ENCODE peak calls at places on chromosomes 7 and 10, in four cellular contexts. K is mesenchymal stem cell, J is trophoblast cell, X is neuronal stem cell. G is an unnamed sample.

GRCh38 chr10:62234284-62234605 is 34.4 kb downstream of the RTKN2 start:
- DNase-seq in J (no peak), K (no peak), X (no peak), G (no peak)

GRCh38 chr7:78472519-78472918 is 673.9 kb downstream of the PHTF2 start:
- DNase-seq in J (peak; percentile 86), K (peak; percentile 90), X (no peak), G (peak; percentile 19)

GRCh38 chr10:62765726-62766125 is 38.8 kb upstream of the ADO start:
- DNase-seq in K (no peak), X (no peak), J (no peak), G (no peak)

GRCh38 chr7:101985646-101986199 is 168.3 kb downstream of the CUX1 start:
- DNase-seq in K (no peak), J (no peak), X (no peak), G (peak; percentile 61)

GRCh38 chr7:75937958-75938786 is 23.2 kb downstream of the POR start:
- DNase-seq in X (no peak), J (peak; percentile 80), K (peak; percentile 96), G (peak; percentile 86)

GRCh38 chr10:35387768-35388167 is 51.5 kb downstream of the CCNY start:
- DNase-seq in J (peak; percentile 31), X (no peak), K (no peak), G (no peak)

GRCh38 chr7:102287082-102287464 is 405 bp downstream of the SH2B2 start:
- DNase-seq in K (no peak), J (no peak), X (peak; percentile 41), G (no peak)

GRCh38 chr7:66921918-66922486 is 977 bp downstream of the TMEM248 start:
- DNase-seq in J (peak; percentile 41), K (no peak), X (no peak), G (no peak)

GRCh38 chr7:23863209-23863798 is 153.3 kb downstream of the STK31 start:
- DNase-seq in J (peak; percentile 54), K (peak; percentile 52), X (peak; percentile 6), G (peak; percentile 64)

GRCh38 chr10:62815373-62816111 is 624 bp downstream of the EGR2 start:
- DNase-seq in J (peak; percentile 8), X (no peak), K (peak; percentile 41), G (peak; percentile 39)

GRCh38 chr10:112115781-112116385 is 67.7 kb downstream of the GPAM start:
- DNase-seq in X (peak; percentile 23), K (peak; percentile 4), J (peak; percentile 69), G (peak; percentile 72)

GRCh38 chr10:23742368-23742767 is 303.5 kb downstream of the OTUD1 start:
- DNase-seq in K (no peak), X (no peak), J (no peak), G (peak; percentile 26)

GRCh38 chr7:145036592-145037386 is 200.9 kb upstream of the TPK1 start:
- DNase-seq in J (peak; percentile 84), K (peak; percentile 23), X (peak; percentile 56), G (peak; percentile 71)

GRCh38 chr10:93481931-93482834 is at the start of gene MYOF:
- DNase-seq in X (peak; percentile 54), J (peak; percentile 97), K (peak; percentile 91), G (peak; percentile 83)

GRCh38 chr10:29635711-29636144 is 957 bp upstream of the SVIL start:
- DNase-seq in X (no peak), J (no peak), K (peak; percentile 85), G (peak; percentile 84)

GRCh38 chr7:116315803-116316202 is 105.5 kb downstream of the TES start:
- DNase-seq in J (no peak), K (no peak), X (no peak), G (no peak)

GRCh38 chr10:71716406-71716805 is 3.2 kb downstream of the C10orf105 start:
- DNase-seq in J (no peak), X (no peak), K (no peak), G (no peak)

GRCh38 chr10:132346806-132347205 is 14.8 kb downstream of the LRRC27 start:
- DNase-seq in K (no peak), X (no peak), J (no peak), G (no peak)

GRCh38 chr10:132706701-132707100 is 79.2 kb downstream of the NKX6-2 start:
- DNase-seq in J (no peak), K (no peak), X (no peak), G (no peak)

GRCh38 chr10:59382831-59383295 is 20.5 kb upstream of the FAM13C start:
- DNase-seq in J (no peak), K (peak; percentile 89), X (no peak), G (no peak)

GRCh38 chr7:121530251-121531174 is 134.4 kb upstream of the FAM3C start:
- DNase-seq in K (peak; percentile 99), J (peak; percentile 71), X (no peak), G (peak; percentile 9)

GRCh38 chr10:118047363-118047719 is 600 bp upstream of the RAB11FIP2 start:
- DNase-seq in K (no peak), J (no peak), X (no peak), G (no peak)

GRCh38 chr10:117980216-117980615 is 66.5 kb downstream of the RAB11FIP2 start:
- DNase-seq in X (no peak), K (peak; percentile 15), J (peak; percentile 35), G (no peak)

GRCh38 chr7:94792270-94792669 is 115.1 kb upstream of the PPP1R9A start:
- DNase-seq in K (no peak), X (no peak), J (no peak), G (no peak)

GRCh38 chr7:122132341-122132740 is 11.7 kb downstream of the AASS start:
- DNase-seq in K (peak; percentile 53), J (peak; percentile 79), X (no peak), G (no peak)

GRCh38 chr10:132585732-132586722 is 48.4 kb downstream of the INPP5A start:
- DNase-seq in K (no peak), X (no peak), J (peak; percentile 20), G (no peak)

GRCh38 chr10:64535131-64535867 is 1014.1 kb downstream of the REEP3 start:
- DNase-seq in J (no peak), X (no peak), K (no peak), G (peak; percentile 19)

GRCh38 chr7:41792099-41792498 is 89.2 kb upstream of the INHBA start:
- DNase-seq in J (peak; percentile 7), K (no peak), X (no peak), G (no peak)

GRCh38 chr10:3068968-3069737 is 1.8 kb downstream of the PFKP start:
- DNase-seq in K (peak; percentile 37), X (no peak), J (no peak), G (peak; percentile 56)

GRCh38 chr10:59830601-59831259 is 75.6 kb downstream of the CCDC6 start:
- DNase-seq in K (peak; percentile 61), X (peak; percentile 70), J (peak; percentile 80), G (peak; percentile 80)

DNA sequence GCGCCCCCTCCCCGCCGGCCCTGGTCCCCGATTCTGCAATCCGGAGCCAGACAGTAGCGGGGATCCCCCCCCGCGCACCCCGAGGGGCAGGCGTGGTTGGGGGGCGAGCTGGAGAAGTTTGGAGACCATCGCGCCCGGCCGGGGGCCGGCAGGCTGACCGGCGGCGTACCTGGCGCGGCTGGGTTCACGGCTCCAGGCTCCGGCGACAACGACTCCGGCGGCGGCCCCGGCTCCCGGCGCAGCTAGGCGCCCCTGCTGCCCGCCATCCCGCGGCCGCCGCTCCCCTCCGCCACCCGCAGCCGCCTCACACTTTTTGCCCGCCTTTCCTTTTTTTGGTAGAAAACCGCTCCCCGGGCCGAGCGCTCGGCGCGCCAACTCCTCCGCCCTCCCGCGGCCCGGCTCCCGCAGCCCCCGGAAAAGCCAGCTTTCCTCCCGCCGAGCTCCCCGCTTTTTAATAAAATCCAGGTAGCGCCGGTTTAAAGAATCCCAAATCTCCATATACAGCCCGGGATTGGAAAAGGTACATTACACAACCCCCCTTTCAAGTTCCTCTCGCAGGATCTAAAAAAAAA is at the start of gene TNRC18:
- DNase-seq in J (no peak), X (no peak), K (no peak), G (no peak)
- H3K4ac ChIP-seq in J (peak within 1 kb of the TSS; percentile 100), X (peak within 1 kb of the TSS; percentile 17), K (peak within 1 kb of the TSS; percentile 100), G (peak within 1 kb of the TSS; percentile 100)

GRCh38 chr10:639751-640672 is 49.5 kb downstream of the DIP2C start:
- DNase-seq in K (no peak), X (no peak), J (no peak), G (no peak)
- H4K8ac ChIP-seq in K (no peak overlapping the region), X (no peak overlapping the region), J (no peak overlapping the region), G (no peak overlapping the region)

DNA sequence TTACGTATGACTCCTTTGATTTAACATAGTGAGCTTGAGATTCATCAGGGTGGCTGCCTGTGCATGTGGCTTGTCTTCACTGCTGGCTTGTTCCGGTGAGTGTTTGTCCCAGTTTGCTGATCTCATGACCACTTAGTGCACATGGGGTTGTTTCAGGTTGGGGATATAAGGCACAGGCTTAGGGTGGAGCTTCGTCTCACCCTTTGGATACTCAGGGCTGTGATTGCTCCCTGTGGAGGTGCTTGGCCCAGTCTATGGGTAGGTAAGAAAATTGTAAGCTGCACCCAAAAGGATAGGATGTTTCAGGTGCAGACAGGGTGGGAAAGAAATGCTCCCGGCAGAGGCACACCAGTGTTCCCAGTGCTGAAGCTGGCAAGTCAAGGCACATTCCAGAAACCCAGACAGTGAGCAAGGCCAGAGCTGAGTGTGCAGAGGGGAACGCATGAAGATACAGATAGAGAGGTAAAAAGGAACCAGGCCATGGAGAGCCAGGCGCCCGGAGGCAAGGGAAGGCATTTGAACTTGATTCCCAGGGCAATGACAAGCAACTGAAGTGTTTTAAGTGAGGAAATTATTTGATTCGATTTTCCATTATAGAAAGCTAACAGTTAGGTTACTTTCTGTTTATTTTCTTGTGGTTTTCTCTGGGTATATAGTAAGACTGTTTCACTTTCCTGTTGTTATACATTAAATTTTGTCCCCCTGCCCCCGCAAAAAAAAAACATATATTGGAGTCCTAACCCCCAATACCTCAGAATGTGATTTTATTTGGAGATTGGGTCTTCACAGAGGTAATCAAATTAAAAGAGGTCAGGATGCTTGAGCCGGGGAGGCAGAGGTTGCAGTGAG is 289.8 kb upstream of the KLF6 start:
- DNase-seq in K (peak; percentile 75), J (peak; percentile 51), X (no peak), G (no peak)
- H3K4ac ChIP-seq in K (peak overlapping the region; percentile 22), J (no peak overlapping the region), X (no peak overlapping the region), G (no peak overlapping the region)

GRCh38 chr10:103698266-103698665 is 157.1 kb downstream of the SH3PXD2A start:
- DNase-seq in K (no peak), X (no peak), J (no peak), G (no peak)

GRCh38 chr10:103696094-103696410 is 159.3 kb downstream of the SH3PXD2A start:
- DNase-seq in K (no peak), X (no peak), J (no peak), G (no peak)

GRCh38 chr10:103696411-103697145 is 158.8 kb downstream of the SH3PXD2A start:
- DNase-seq in J (peak; percentile 85), K (peak; percentile 94), X (no peak), G (peak; percentile 97)

GRCh38 chr10:103699611-103700435 is 155.6 kb downstream of the SH3PXD2A start:
- DNase-seq in K (no peak), X (no peak), J (no peak), G (peak; percentile 34)

DNA sequence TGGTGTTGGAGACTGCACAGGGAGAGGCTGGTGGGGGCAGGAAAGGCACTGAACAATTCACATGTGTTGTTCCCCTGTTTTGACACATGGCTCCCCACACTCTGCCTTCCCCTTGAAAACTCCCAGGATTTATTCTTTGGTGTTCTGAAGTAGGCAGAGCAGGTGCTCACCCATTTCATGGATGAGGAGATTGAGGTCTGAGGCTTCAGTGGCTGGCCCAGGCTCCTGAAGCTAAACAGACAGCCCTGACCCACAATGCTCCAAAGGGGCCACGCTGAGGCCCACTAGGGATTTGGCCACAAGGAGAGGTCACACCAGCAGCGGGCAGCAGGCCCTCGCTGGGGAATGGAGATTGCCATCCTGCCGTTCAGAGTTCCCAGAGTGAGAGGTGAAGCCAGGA is 157.6 kb downstream of the SH3PXD2A start:
- DNase-seq in J (no peak), K (no peak), X (no peak), G (no peak)
- H4K8ac ChIP-seq in J (no peak overlapping the region), K (no peak overlapping the region), X (no peak overlapping the region), G (no peak overlapping the region)

G was measured in mesendoderm.